ENCODE peak calls at places on chromosomes 1 and 21, in ten cellular contexts. H is activated naive CD4-positive, alpha-beta T cell; P is occipital lobe; D is transverse colon; S is ovary; M is G401; O is mammary epithelial cell; C is activated T-cell treated with anti-CD3 and anti-CD28 coated beads for 1 hour; Y is kidney glomerular epithelial cell; G is HEK293T. K is an unnamed sample.

GRCh38 chr1:167206166-167206835 is 14.4 kb upstream of the POU2F1 start:
- DNase-seq in H (no peak), P (no peak), D (no peak), S (no peak), M (no peak), O (no peak), C (no peak), Y (no peak), G (no peak), K (no peak)

GRCh38 chr1:164885311-164885710 is 326.3 kb downstream of the PBX1 start:
- DNase-seq in H (no peak), P (no peak), D (no peak), S (no peak), M (no peak), O (no peak), C (no peak), Y (no peak), G (no peak), K (no peak)

GRCh38 chr1:227841141-227841540 is 25.7 kb downstream of the PRSS38 start:
- DNase-seq in H (no peak), P (no peak), D (no peak), S (no peak), M (no peak), O (no peak), C (no peak), Y (no peak), G (no peak), K (no peak)

GRCh38 chr1:22850281-22850680 is 122.4 kb downstream of the LACTBL1 start:
- DNase-seq in H (no peak), P (no peak), D (no peak), S (no peak), M (no peak), O (no peak), C (no peak), Y (no peak), G (no peak), K (no peak)

GRCh38 chr1:88800382-88801051 is 90.8 kb downstream of the GTF2B start:
- DNase-seq in H (no peak), P (no peak), D (no peak), S (no peak), M (peak; percentile 12), O (no peak), C (peak; percentile 11), Y (no peak), G (peak; percentile 60), K (peak; percentile 50)

GRCh38 chr21:41322496-41323382 is 6.1 kb downstream of the FAM3B start:
- DNase-seq in H (no peak), P (no peak), D (no peak), S (no peak), M (no peak), O (no peak), C (no peak), Y (no peak), G (no peak), K (no peak)

GRCh38 chr1:39204441-39205081 is at the start of gene MACF1:
- DNase-seq in H (no peak), P (no peak), D (peak; percentile 55), S (peak; percentile 84), M (peak; percentile 30), O (peak; percentile 72), C (peak; percentile 25), Y (peak; percentile 86), G (no peak), K (peak; percentile 74)

GRCh38 chr21:42844411-42845113 is 34.8 kb downstream of the WDR4 start:
- DNase-seq in H (no peak), P (no peak), D (no peak), S (peak; percentile 20), M (no peak), O (no peak), C (no peak), Y (no peak), G (no peak), K (no peak)

GRCh38 chr1:8547791-8548190 is 229.9 kb downstream of the SLC45A1 start:
- DNase-seq in H (no peak), P (no peak), D (no peak), S (no peak), M (no peak), O (no peak), C (no peak), Y (no peak), G (no peak), K (no peak)

GRCh38 chr1:177686929-177687328 is 282.9 kb downstream of the SEC16B start:
- DNase-seq in H (no peak), P (no peak), D (no peak), S (no peak), M (no peak), O (no peak), C (no peak), Y (no peak), G (no peak), K (no peak)

GRCh38 chr1:30088594-30089556 is 634.5 kb downstream of the MATN1 start:
- DNase-seq in H (no peak), P (no peak), D (peak; percentile 73), S (no peak), M (no peak), O (no peak), C (no peak), Y (no peak), G (peak; percentile 60), K (no peak)

GRCh38 chr1:9671377-9672140 is 20.0 kb downstream of the PIK3CD start:
- DNase-seq in H (no peak), P (no peak), D (no peak), S (no peak), M (no peak), O (peak; percentile 85), C (no peak), Y (peak; percentile 97), G (no peak), K (peak; percentile 81)

GRCh38 chr1:205578780-205579571 is 52.8 kb downstream of the ELK4 start:
- DNase-seq in H (no peak), P (no peak), D (peak; percentile 3), S (no peak), M (no peak), O (peak; percentile 38), C (no peak), Y (no peak), G (no peak), K (no peak)

GRCh38 chr1:94819945-94820746 is at the start of gene SLC44A3:
- DNase-seq in H (no peak), P (no peak), D (peak; percentile 65), S (peak; percentile 48), M (peak; percentile 46), O (peak; percentile 41), C (no peak), Y (no peak), G (peak; percentile 70), K (peak; percentile 47)

GRCh38 chr1:38831753-38832734 is 27.5 kb downstream of the RRAGC start:
- DNase-seq in H (no peak), P (no peak), D (no peak), S (no peak), M (no peak), O (no peak), C (no peak), Y (no peak), G (no peak), K (no peak)

GRCh38 chr1:17833661-17834501 is 78.7 kb downstream of the ACTL8 start:
- DNase-seq in H (no peak), P (no peak), D (no peak), S (no peak), M (no peak), O (no peak), C (no peak), Y (no peak), G (no peak), K (no peak)

GRCh38 chr1:174998569-174999215 is 1.1 kb upstream of the CACYBP start:
- DNase-seq in H (peak; percentile 32), P (no peak), D (peak; percentile 40), S (peak; percentile 56), M (peak; percentile 80), O (peak; percentile 59), C (peak; percentile 23), Y (peak; percentile 60), G (peak; percentile 46), K (peak; percentile 80)

GRCh38 chr1:214670098-214670497 is 67.1 kb downstream of the CENPF start:
- DNase-seq in H (no peak), P (no peak), D (no peak), S (peak; percentile 84), M (no peak), O (no peak), C (no peak), Y (no peak), G (no peak), K (no peak)

GRCh38 chr1:241895013-241895412 is 47.0 kb downstream of the EXO1 start:
- DNase-seq in H (no peak), P (no peak), D (no peak), S (no peak), M (no peak), O (peak; percentile 42), C (no peak), Y (no peak), G (no peak), K (no peak)

GRCh38 chr1:169874229-169874628 is 19.5 kb downstream of the SCYL3 start:
- DNase-seq in H (no peak), P (no peak), D (no peak), S (no peak), M (no peak), O (peak; percentile 47), C (no peak), Y (no peak), G (no peak), K (no peak)

GRCh38 chr1:21378705-21379494 is 61.0 kb upstream of the NBPF3 start:
- DNase-seq in H (no peak), P (no peak), D (no peak), S (no peak), M (no peak), O (no peak), C (no peak), Y (no peak), G (no peak), K (no peak)

GRCh38 chr1:55632058-55632457 is 416.9 kb upstream of the USP24 start:
- DNase-seq in H (no peak), P (no peak), D (no peak), S (no peak), M (no peak), O (peak; percentile 72), C (no peak), Y (peak; percentile 7), G (no peak), K (no peak)

GRCh38 chr1:223208164-223209075 is 65.4 kb upstream of the TLR5 start:
- DNase-seq in H (no peak), P (no peak), D (no peak), S (no peak), M (no peak), O (no peak), C (no peak), Y (no peak), G (no peak), K (no peak)

GRCh38 chr1:108533351-108534083 is 26.4 kb upstream of the EEIG2 start:
- DNase-seq in H (no peak), P (no peak), D (peak; percentile 19), S (no peak), M (no peak), O (peak; percentile 5), C (no peak), Y (no peak), G (no peak), K (no peak)

GRCh38 chr1:107262472-107263286 is 121.8 kb downstream of the NTNG1 start:
- DNase-seq in H (no peak), P (no peak), D (no peak), S (no peak), M (no peak), O (peak; percentile 71), C (no peak), Y (peak; percentile 61), G (no peak), K (no peak)

GRCh38 chr21:28899744-28900143 is 92.9 kb downstream of the LTN1 start:
- DNase-seq in H (no peak), P (no peak), D (no peak), S (no peak), M (no peak), O (peak; percentile 24), C (no peak), Y (no peak), G (no peak), K (no peak)